ENCODE peak calls at places on chromosomes 13 and 19, in nine cellular contexts. R, V, F, J, W, D, P, X and Z are unnamed samples.

GRCh38 chr19:53991224-53992113 is at the start of gene CACNG6:
- DNase-seq in R (no peak), V (no peak), F (no peak), J (no peak), W (peak), D (no peak), P (peak), X (no peak), Z (peak)

GRCh38 chr19:18590273-18591272 is 2.0 kb downstream of the REX1BD start:
- DNase-seq in R (peak), V (peak), F (no peak), J (no peak), W (peak), D (peak), P (peak), X (peak), Z (peak)

GRCh38 chr19:38640368-38640767 is 7.1 kb upstream of the ACTN4 start:
- DNase-seq in R (no peak), V (no peak), F (no peak), J (no peak), W (no peak), D (no peak), P (no peak), X (no peak), Z (no peak)

GRCh38 chr13:25796474-25796873 is 255.3 kb downstream of the SHISA2 start:
- DNase-seq in R (no peak), V (no peak), F (no peak), J (no peak), W (peak), D (no peak), P (no peak), X (no peak), Z (no peak)

GRCh38 chr13:26961890-26962615 is 201.5 kb upstream of the GPR12 start:
- DNase-seq in R (no peak), V (no peak), F (no peak), J (no peak), W (no peak), D (no peak), P (peak), X (no peak), Z (no peak)

GRCh38 chr19:45340899-45341453 is 426 bp downstream of the KLC3 start:
- DNase-seq in R (no peak), V (peak), F (no peak), J (peak), W (no peak), D (no peak), P (no peak), X (no peak), Z (no peak)

GRCh38 chr13:31067416-31068118 is 94.1 kb downstream of the HSPH1 start:
- DNase-seq in R (no peak), V (peak), F (no peak), J (no peak), W (peak), D (no peak), P (no peak), X (no peak), Z (no peak)

GRCh38 chr19:58117841-58118575 is 20.0 kb upstream of the ZSCAN18 start:
- DNase-seq in R (no peak), V (no peak), F (no peak), J (no peak), W (no peak), D (no peak), P (no peak), X (no peak), Z (no peak)

GRCh38 chr13:100130930-100131511 is 42.1 kb downstream of the PCCA start:
- DNase-seq in R (no peak), V (peak), F (no peak), J (no peak), W (no peak), D (no peak), P (no peak), X (no peak), Z (no peak)

GRCh38 chr13:42486711-42487198 is 87.2 kb upstream of the TNFSF11 start:
- DNase-seq in R (no peak), V (peak), F (no peak), J (no peak), W (peak), D (no peak), P (no peak), X (no peak), Z (no peak)

GRCh38 chr13:113029487-113030258 is 60.7 kb downstream of the MCF2L start:
- DNase-seq in R (no peak), V (no peak), F (peak), J (peak), W (peak), D (peak), P (peak), X (peak), Z (peak)

GRCh38 chr13:45602183-45602582 is 13.4 kb downstream of the ERICH6B start:
- DNase-seq in R (no peak), V (no peak), F (no peak), J (no peak), W (no peak), D (no peak), P (no peak), X (no peak), Z (no peak)

GRCh38 chr13:42819712-42820111 is 38.3 kb downstream of the FAM216B start:
- DNase-seq in R (no peak), V (peak), F (no peak), J (no peak), W (no peak), D (no peak), P (no peak), X (no peak), Z (no peak)

GRCh38 chr19:31938675-31939074 is 406.7 kb upstream of the ZNF507 start:
- DNase-seq in R (no peak), V (no peak), F (no peak), J (no peak), W (no peak), D (no peak), P (no peak), X (no peak), Z (no peak)